ENCODE peak calls at places on chromosomes 13 and 19, in nine cellular contexts. J is pancreas; Z is RWPE2; L is CD4-positive, alpha-beta T cell; E is breast epithelium; U is tibial nerve; X is psoas muscle; A is right lobe of liver; N is heart right ventricle. P is an unnamed sample.

GRCh38 chr19:20077791-20078463 is at the start of gene ZNF90:
- DNase-seq in Z (peak; percentile 89), L (peak; percentile 77), E (peak; percentile 98), A (peak; percentile 80), N (peak; percentile 97), X (peak; percentile 89), U (peak; percentile 96), J (peak; percentile 97), P (peak; percentile 92)

GRCh38 chr19:5170329-5170745 is 170.3 kb downstream of the PTPRS start:
- DNase-seq in L (peak; percentile 58), E (no peak), X (no peak), J (no peak), Z (no peak), A (peak; percentile 61), U (no peak), N (no peak), P (peak; percentile 36)

GRCh38 chr13:102854675-102855074 is 8.8 kb downstream of the ERCC5 start:
- DNase-seq in L (no peak), X (no peak), U (no peak), E (no peak), Z (no peak), A (no peak), J (no peak), N (no peak), P (no peak)

GRCh38 chr19:15324791-15325519 is 7.4 kb downstream of the BRD4 start:
- DNase-seq in Z (no peak), X (no peak), J (peak; percentile 70), U (no peak), L (no peak), A (peak; percentile 61), N (no peak), E (no peak), P (no peak)

GRCh38 chr13:77907653-77908341 is 10.8 kb downstream of the EDNRB start:
- DNase-seq in Z (no peak), A (no peak), U (no peak), E (no peak), X (no peak), L (no peak), N (peak; percentile 38), J (no peak), P (no peak)

GRCh38 chr13:68713394-68713793 is 1394.2 kb upstream of the ATXN8OS start:
- DNase-seq in L (no peak), Z (no peak), A (no peak), U (no peak), J (no peak), E (no peak), X (no peak), N (no peak), P (no peak)

GRCh38 chr13:112688560-112689497 is 1.0 kb upstream of the ATP11A start:
- DNase-seq in A (no peak), J (no peak), L (peak; percentile 40), X (no peak), N (no peak), U (no peak), E (no peak), Z (no peak), P (peak; percentile 90)

GRCh38 chr13:102799544-102800144 is 725 bp downstream of the BIVM start:
- DNase-seq in J (peak; percentile 84), Z (peak; percentile 53), N (no peak), A (peak; percentile 70), L (no peak), E (no peak), X (peak; percentile 57), U (no peak), P (peak; percentile 31)

GRCh38 chr13:29817604-29818378 is 32.6 kb downstream of the UBL3 start:
- DNase-seq in E (no peak), Z (no peak), N (no peak), A (no peak), J (no peak), L (no peak), U (no peak), X (no peak), P (no peak)

GRCh38 chr13:106243011-106243410 is 292.5 kb downstream of the EFNB2 start:
- DNase-seq in L (no peak), Z (no peak), X (no peak), N (no peak), E (no peak), A (no peak), U (no peak), J (no peak), P (no peak)

GRCh38 chr13:33838567-33839131 is 20.7 kb downstream of the RFC3 start:
- DNase-seq in A (no peak), N (no peak), Z (no peak), U (no peak), L (no peak), X (no peak), E (no peak), J (no peak), P (no peak)
- H3K27ac ChIP-seq in A (no peak overlapping the region), N (peak overlapping the region; percentile 26), Z (no peak overlapping the region), U (no peak overlapping the region), L (no peak overlapping the region), X (no peak overlapping the region), E (no peak overlapping the region), J (no peak overlapping the region), P (no peak overlapping the region)

GRCh38 chr19:6457958-6458694 is 1.5 kb downstream of the SLC25A23 start:
- DNase-seq in L (no peak), U (no peak), X (no peak), A (no peak), E (no peak), J (no peak), N (no peak), Z (no peak), P (no peak)
- H3K27ac ChIP-seq in L (no peak overlapping the region), U (no peak overlapping the region), X (no peak overlapping the region), A (no peak overlapping the region), E (no peak overlapping the region), J (no peak overlapping the region), N (peak overlapping the region; percentile 38), Z (no peak overlapping the region), P (no peak overlapping the region)

DNA sequence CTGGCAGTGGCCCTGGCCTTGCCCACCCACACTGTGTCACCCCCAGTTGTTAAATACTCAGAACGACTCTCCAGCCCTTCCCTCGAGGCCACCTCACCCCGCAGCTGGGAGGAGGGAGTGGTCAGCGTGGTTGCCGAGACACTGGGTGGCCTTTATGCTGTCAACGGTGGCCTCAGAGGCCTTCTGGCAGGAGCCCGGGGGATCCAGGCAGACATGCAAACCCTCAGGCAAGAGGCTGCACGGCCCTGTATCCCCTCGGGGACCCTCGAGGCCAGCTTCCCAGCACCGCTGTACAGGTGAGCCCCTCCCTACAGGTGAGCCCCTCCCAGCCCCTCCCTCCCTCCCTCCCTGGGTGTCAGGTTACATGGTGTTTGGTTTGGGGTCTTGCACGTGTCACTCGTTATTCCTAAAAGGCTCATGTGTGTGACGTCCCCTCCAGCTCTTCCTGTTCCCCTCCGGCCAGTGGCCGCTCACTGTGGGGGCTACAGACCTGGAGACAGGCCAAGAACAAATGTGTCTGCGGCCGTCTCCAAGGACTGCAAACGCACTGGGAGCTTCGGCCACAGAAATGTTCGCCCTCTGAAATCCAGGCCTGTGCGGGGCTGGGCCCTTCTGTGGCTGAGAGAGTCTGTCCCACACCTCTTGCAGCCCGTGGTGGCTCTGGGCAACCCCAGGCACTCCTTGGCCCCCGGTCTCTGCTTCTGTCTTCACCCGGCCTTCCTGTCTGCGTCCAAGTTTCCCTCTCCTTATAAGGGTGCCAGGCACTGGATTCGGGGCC is at the start of gene TEKTIP1:
- DNase-seq in X (no peak), L (no peak), J (no peak), E (no peak), A (peak; percentile 51), U (no peak), Z (no peak), N (no peak), P (no peak)
- H3K27ac ChIP-seq in X (no peak within 1 kb of the TSS), L (no peak within 1 kb of the TSS), J (no peak within 1 kb of the TSS), E (peak within 1 kb of the TSS; percentile 25), A (no peak within 1 kb of the TSS), U (peak within 1 kb of the TSS; percentile 82), Z (no peak within 1 kb of the TSS), N (no peak within 1 kb of the TSS), P (no peak within 1 kb of the TSS)

GRCh38 chr13:25062479-25062878 is 33.5 kb upstream of the PABPC3 start:
- DNase-seq in N (no peak), X (no peak), Z (no peak), J (no peak), U (no peak), E (no peak), L (no peak), A (no peak), P (no peak)

GRCh38 chr13:25064396-25064795 is 31.5 kb upstream of the PABPC3 start:
- DNase-seq in U (no peak), L (no peak), A (no peak), X (no peak), J (no peak), E (no peak), N (no peak), Z (no peak), P (no peak)

GRCh38 chr13:25059943-25060342 is 36.0 kb upstream of the PABPC3 start:
- DNase-seq in J (no peak), E (no peak), L (no peak), U (no peak), A (no peak), N (no peak), Z (no peak), X (no peak), P (no peak)

DNA sequence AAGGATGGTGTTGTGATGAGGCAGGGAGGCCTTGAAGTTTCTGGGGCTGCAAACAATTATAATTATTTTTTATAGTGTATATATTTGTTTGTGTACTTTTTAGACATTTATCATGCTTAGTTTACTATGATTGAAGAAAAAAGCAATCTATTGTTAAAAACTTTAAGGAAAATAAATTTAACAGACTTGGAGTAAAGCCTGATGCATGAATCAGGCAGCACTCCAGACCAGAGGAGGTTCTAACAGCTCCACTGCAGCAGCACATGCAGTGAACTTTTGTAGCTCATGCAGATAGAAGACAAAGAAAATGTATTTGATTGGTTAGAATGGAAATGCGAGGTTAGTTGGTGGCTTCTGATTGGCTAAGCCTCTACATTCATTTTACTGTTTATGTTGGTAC is 36.8 kb upstream of the PABPC3 start:
- DNase-seq in Z (no peak), N (no peak), A (no peak), J (no peak), X (no peak), E (no peak), L (no peak), U (no peak), P (no peak)
- H3K27ac ChIP-seq in Z (no peak overlapping the region), N (no peak overlapping the region), A (no peak overlapping the region), J (no peak overlapping the region), X (no peak overlapping the region), E (no peak overlapping the region), L (no peak overlapping the region), U (no peak overlapping the region), P (no peak overlapping the region)

DNA sequence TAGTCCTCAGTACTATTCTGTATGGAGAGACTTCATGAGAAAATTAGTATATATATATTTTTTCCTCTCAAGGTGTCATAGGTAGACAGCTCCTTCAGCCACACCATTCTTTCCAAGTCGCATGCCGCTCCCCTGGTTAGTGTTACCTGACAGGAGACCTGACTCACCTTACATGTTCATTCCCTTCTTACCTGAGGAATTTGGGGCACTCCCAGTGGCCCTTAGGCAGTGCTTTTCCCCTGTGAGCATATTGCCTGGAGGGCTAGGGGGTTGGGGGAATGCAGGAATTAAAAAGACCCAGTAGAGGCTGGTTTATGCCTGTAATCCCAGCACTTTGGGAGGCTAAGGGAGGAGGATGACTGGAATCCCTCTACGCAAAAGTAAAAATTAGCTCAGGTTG is 9.0 kb upstream of the ACTN4 start:
- DNase-seq in Z (no peak), X (no peak), A (no peak), U (no peak), E (no peak), N (no peak), L (no peak), J (peak; percentile 8), P (no peak)
- H3K27ac ChIP-seq in Z (peak overlapping the region; percentile 84), X (peak overlapping the region; percentile 4), A (no peak overlapping the region), U (no peak overlapping the region), E (no peak overlapping the region), N (peak overlapping the region; percentile 89), L (no peak overlapping the region), J (no peak overlapping the region), P (no peak overlapping the region)

P was measured in lung.